ENCODE peak calls at places on chromosomes 11 and 22, in six cellular contexts. One of them, this sample, is unnamed.
A peak's percentile ranks its signal among the peaks of the same experiment; 100 is the strongest.

GRCh38 chr11:127737499-127737898 is 736.9 kb upstream of the KIRREL3 start:
- DNase-seq in cardiac muscle cell: no peak
- DNase-seq in lower lobe of right lung: no peak
- DNase-seq in pancreas: no peak
- DNase-seq in cardiac fibroblast: no peak
- DNase-seq in tibial nerve: no peak
- DNase-seq in this sample: no peak

GRCh38 chr11:65591939-65592814 is 3.4 kb downstream of the KCNK7 start:
- DNase-seq in lower lobe of right lung: no peak
- DNase-seq in pancreas: no peak
- DNase-seq in cardiac muscle cell: peak; percentile 38
- DNase-seq in tibial nerve: no peak
- DNase-seq in cardiac fibroblast: no peak
- DNase-seq in this sample: no peak

GRCh38 chr22:26756675-26757293 is 99.4 kb downstream of the MIAT start:
- DNase-seq in cardiac fibroblast: peak; percentile 57
- DNase-seq in lower lobe of right lung: peak; percentile 66
- DNase-seq in pancreas: peak; percentile 20
- DNase-seq in tibial nerve: peak; percentile 60
- DNase-seq in cardiac muscle cell: peak; percentile 65
- DNase-seq in this sample: no peak

GRCh38 chr22:23683545-23683944 is 7.3 kb upstream of the RGL4 start:
- DNase-seq in cardiac muscle cell: no peak
- DNase-seq in pancreas: no peak
- DNase-seq in cardiac fibroblast: no peak
- DNase-seq in lower lobe of right lung: no peak
- DNase-seq in tibial nerve: no peak
- DNase-seq in this sample: no peak

GRCh38 chr22:46800102-46800857 is 37.8 kb downstream of the TBC1D22A start:
- DNase-seq in lower lobe of right lung: no peak
- DNase-seq in cardiac fibroblast: no peak
- DNase-seq in cardiac muscle cell: no peak
- DNase-seq in tibial nerve: no peak
- DNase-seq in pancreas: no peak
- DNase-seq in this sample: no peak

GRCh38 chr11:61516191-61516590 is 7.6 kb downstream of the LRRC10B start:
- DNase-seq in lower lobe of right lung: no peak
- DNase-seq in cardiac fibroblast: no peak
- DNase-seq in cardiac muscle cell: no peak
- DNase-seq in tibial nerve: no peak
- DNase-seq in pancreas: no peak
- DNase-seq in this sample: no peak

GRCh38 chr22:21641795-21642583 is at the start of gene SDF2L1:
- DNase-seq in cardiac muscle cell: peak; percentile 99
- DNase-seq in cardiac fibroblast: peak; percentile 99
- DNase-seq in pancreas: peak; percentile 98
- DNase-seq in tibial nerve: peak; percentile 98
- DNase-seq in lower lobe of right lung: peak; percentile 99
- DNase-seq in this sample: peak; percentile 93

GRCh38 chr11:16814410-16815046 is 76.1 kb downstream of the C11orf58 start:
- DNase-seq in pancreas: no peak
- DNase-seq in cardiac fibroblast: no peak
- DNase-seq in tibial nerve: no peak
- DNase-seq in cardiac muscle cell: no peak
- DNase-seq in lower lobe of right lung: peak; percentile 50
- DNase-seq in this sample: no peak

DNA sequence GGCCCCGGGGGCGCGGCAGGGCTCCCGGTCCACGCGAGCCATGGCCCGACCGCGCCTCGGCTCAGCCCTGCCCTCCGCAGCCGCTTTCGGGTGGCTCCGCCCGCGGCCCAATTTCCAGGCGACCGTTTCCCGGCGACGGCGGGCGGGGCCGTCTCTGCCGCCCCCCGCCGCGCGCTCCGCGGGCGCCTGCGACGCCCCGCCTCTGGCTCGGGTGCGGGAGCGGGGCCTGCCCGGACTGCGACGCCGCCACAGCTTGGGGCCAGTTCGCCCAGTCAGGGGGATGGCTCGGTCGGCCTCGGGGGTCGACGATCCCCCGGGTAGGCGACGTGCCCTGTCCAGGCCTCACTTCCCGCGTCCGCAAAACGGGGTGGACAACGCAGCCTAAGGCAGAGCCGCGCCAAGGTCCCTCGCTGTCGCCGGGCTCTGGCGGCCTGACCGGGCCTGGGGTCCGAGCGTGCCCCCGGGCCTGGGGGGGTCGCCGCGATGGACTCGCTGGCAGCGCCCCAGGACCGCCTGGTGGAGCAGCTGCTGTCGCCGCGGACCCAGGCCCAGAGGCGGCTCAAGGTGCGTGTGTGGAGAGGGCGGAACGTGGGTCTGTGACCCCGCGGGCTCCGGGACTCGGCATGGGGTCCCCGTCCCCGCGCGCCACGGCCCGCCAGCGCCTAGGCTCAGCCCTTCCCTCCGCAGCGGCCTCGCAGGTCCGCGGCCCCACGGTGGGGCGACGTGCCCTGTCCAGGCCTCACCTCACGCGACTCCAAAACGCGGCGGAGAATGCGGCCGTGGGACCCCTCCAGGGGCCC is 4.2 kb downstream of the SEPTIN5 start:
- DNase-seq in cardiac fibroblast: no peak
- DNase-seq in lower lobe of right lung: no peak
- DNase-seq in cardiac muscle cell: no peak
- DNase-seq in pancreas: no peak
- DNase-seq in tibial nerve: no peak
- DNase-seq in this sample: no peak
- H3K4me3 ChIP-seq in cardiac fibroblast: peak overlapping the region; percentile 55
- H3K4me3 ChIP-seq in lower lobe of right lung: peak overlapping the region; percentile 61
- H3K4me3 ChIP-seq in cardiac muscle cell: peak overlapping the region; percentile 58
- H3K4me3 ChIP-seq in pancreas: peak overlapping the region; percentile 18
- H3K4me3 ChIP-seq in tibial nerve: peak overlapping the region; percentile 36
- H3K4me3 ChIP-seq in this sample: peak overlapping the region; percentile 51

GRCh38 chr22:42649261-42650056 is at the start of gene CYB5R3:
- DNase-seq in cardiac muscle cell: peak; percentile 92
- DNase-seq in pancreas: peak; percentile 77
- DNase-seq in tibial nerve: peak; percentile 68
- DNase-seq in cardiac fibroblast: peak; percentile 82
- DNase-seq in lower lobe of right lung: peak; percentile 88
- DNase-seq in this sample: no peak
- TF ChIP-seq CTCF in cardiac muscle cell: no peak
- TF ChIP-seq CTCF in pancreas: no peak
- TF ChIP-seq CTCF in tibial nerve: no peak
- TF ChIP-seq CTCF in cardiac fibroblast: no peak
- TF ChIP-seq CTCF in lower lobe of right lung: no peak
- TF ChIP-seq CTCF in this sample: no peak

DNA sequence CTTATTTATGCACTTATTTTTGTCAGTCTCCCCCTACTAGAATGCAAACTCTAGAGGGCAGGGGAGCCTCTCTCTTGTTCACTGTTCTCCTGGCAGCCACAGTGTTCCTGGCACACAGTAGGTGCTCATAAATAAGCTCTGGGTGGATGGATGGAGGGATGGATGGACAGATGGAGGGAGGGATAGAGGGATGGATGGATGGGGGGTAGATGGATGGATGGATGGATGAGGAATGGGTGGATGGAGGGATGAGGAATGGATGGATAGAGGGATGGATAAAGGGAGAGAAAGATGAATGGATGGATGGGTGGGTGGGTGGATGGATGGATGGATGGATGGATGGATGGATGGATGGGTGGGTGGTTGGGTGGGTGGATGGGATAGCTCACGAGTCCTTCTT is 13.5 kb downstream of the PVALB start:
- DNase-seq in cardiac muscle cell: no peak
- DNase-seq in tibial nerve: no peak
- DNase-seq in pancreas: no peak
- DNase-seq in lower lobe of right lung: no peak
- DNase-seq in cardiac fibroblast: no peak
- DNase-seq in this sample: no peak
- H3K4me3 ChIP-seq in cardiac muscle cell: no peak overlapping the region
- H3K4me3 ChIP-seq in tibial nerve: no peak overlapping the region
- H3K4me3 ChIP-seq in pancreas: no peak overlapping the region
- H3K4me3 ChIP-seq in lower lobe of right lung: no peak overlapping the region
- H3K4me3 ChIP-seq in cardiac fibroblast: no peak overlapping the region
- H3K4me3 ChIP-seq in this sample: no peak overlapping the region

GRCh38 chr11:97259884-97260283 is 870.1 kb downstream of the JRKL start:
- DNase-seq in tibial nerve: no peak
- DNase-seq in pancreas: no peak
- DNase-seq in cardiac fibroblast: no peak
- DNase-seq in lower lobe of right lung: no peak
- DNase-seq in cardiac muscle cell: no peak
- DNase-seq in this sample: no peak
- TF ChIP-seq CTCF in tibial nerve: no peak
- TF ChIP-seq CTCF in pancreas: no peak
- TF ChIP-seq CTCF in cardiac fibroblast: no peak
- TF ChIP-seq CTCF in lower lobe of right lung: no peak
- TF ChIP-seq CTCF in cardiac muscle cell: no peak
- TF ChIP-seq CTCF in this sample: no peak

GRCh38 chr22:31211862-31212730 is at the start of gene LIMK2:
- DNase-seq in cardiac fibroblast: peak; percentile 82
- DNase-seq in cardiac muscle cell: peak; percentile 87
- DNase-seq in lower lobe of right lung: peak; percentile 98
- DNase-seq in pancreas: peak; percentile 95
- DNase-seq in tibial nerve: peak; percentile 92
- DNase-seq in this sample: peak; percentile 31

GRCh38 chr22:31215018-31215535 is 3.0 kb downstream of the LIMK2 start:
- DNase-seq in pancreas: no peak
- DNase-seq in cardiac muscle cell: no peak
- DNase-seq in lower lobe of right lung: no peak
- DNase-seq in tibial nerve: no peak
- DNase-seq in cardiac fibroblast: no peak
- DNase-seq in this sample: peak; percentile 49

GRCh38 chr22:31210830-31211503 is 1.1 kb upstream of the LIMK2 start:
- DNase-seq in pancreas: no peak
- DNase-seq in cardiac fibroblast: peak; percentile 67
- DNase-seq in lower lobe of right lung: no peak
- DNase-seq in cardiac muscle cell: peak; percentile 25
- DNase-seq in tibial nerve: peak; percentile 22
- DNase-seq in this sample: no peak

GRCh38 chr22:31212783-31213626 is 907 bp downstream of the LIMK2 start:
- DNase-seq in tibial nerve: no peak
- DNase-seq in lower lobe of right lung: no peak
- DNase-seq in cardiac muscle cell: no peak
- DNase-seq in pancreas: no peak
- DNase-seq in cardiac fibroblast: no peak
- DNase-seq in this sample: no peak

DNA sequence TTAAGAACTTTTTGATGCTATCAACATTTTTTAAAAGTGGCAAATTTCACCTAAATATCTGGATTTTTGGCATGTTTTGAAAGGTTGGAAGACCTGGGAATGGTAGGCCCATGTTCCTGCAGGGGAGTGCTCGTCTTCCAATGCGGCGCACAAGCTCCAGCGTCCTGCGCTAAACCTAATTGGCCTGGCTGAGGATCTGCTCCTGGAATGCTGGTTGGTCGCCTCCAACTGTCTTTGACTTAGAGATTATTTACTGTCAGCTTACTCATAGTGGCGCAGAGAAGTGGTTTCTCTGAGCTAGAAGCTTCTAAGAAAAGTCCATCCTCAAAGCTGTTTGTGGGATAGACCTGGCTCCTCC is 615 bp upstream of the LIMK2 start:
- DNase-seq in cardiac fibroblast: no peak
- DNase-seq in tibial nerve: no peak
- DNase-seq in cardiac muscle cell: no peak
- DNase-seq in lower lobe of right lung: no peak
- DNase-seq in pancreas: no peak
- DNase-seq in this sample: no peak
- H3K4me3 ChIP-seq in cardiac fibroblast: no peak overlapping the region
- H3K4me3 ChIP-seq in tibial nerve: peak overlapping the region; percentile 96
- H3K4me3 ChIP-seq in cardiac muscle cell: peak overlapping the region; percentile 92
- H3K4me3 ChIP-seq in lower lobe of right lung: peak overlapping the region; percentile 73
- H3K4me3 ChIP-seq in pancreas: no peak overlapping the region
- H3K4me3 ChIP-seq in this sample: peak overlapping the region; percentile 96

This sample was measured in LNCaP clone FGC.